ENCODE peak calls at places on chromosome 9, in five cellular contexts. One of them, this sample, is unnamed.

GRCh38 chr9:7144265-7145046 is 386.7 kb downstream of the KDM4C start:
- DNase-seq in brain microvascular endothelial cell: no peak
- DNase-seq in A673: no peak
- DNase-seq in IMR-90: no peak
- DNase-seq in CD4-positive, alpha-beta T cell: no peak
- DNase-seq in this sample: no peak

GRCh38 chr9:76353280-76353679 is 40.9 kb downstream of the RFK start:
- DNase-seq in brain microvascular endothelial cell: no peak
- DNase-seq in A673: no peak
- DNase-seq in IMR-90: no peak
- DNase-seq in CD4-positive, alpha-beta T cell: no peak
- DNase-seq in this sample: no peak

GRCh38 chr9:38331141-38331540 is 61.4 kb upstream of the ALDH1B1 start:
- DNase-seq in brain microvascular endothelial cell: no peak
- DNase-seq in A673: no peak
- DNase-seq in IMR-90: no peak
- DNase-seq in CD4-positive, alpha-beta T cell: no peak
- DNase-seq in this sample: no peak

GRCh38 chr9:110125207-110125751 is 82.7 kb downstream of the C9orf152 start:
- DNase-seq in brain microvascular endothelial cell: peak
- DNase-seq in A673: no peak
- DNase-seq in IMR-90: peak
- DNase-seq in CD4-positive, alpha-beta T cell: no peak
- DNase-seq in this sample: peak

GRCh38 chr9:130977811-130978221 is 31.2 kb upstream of the LAMC3 start:
- DNase-seq in brain microvascular endothelial cell: no peak
- DNase-seq in A673: no peak
- DNase-seq in IMR-90: no peak
- DNase-seq in CD4-positive, alpha-beta T cell: no peak
- DNase-seq in this sample: no peak

GRCh38 chr9:93595461-93595860 is 19.1 kb downstream of the PHF2 start:
- DNase-seq in brain microvascular endothelial cell: no peak
- DNase-seq in A673: no peak
- DNase-seq in IMR-90: no peak
- DNase-seq in CD4-positive, alpha-beta T cell: no peak
- DNase-seq in this sample: no peak

GRCh38 chr9:94869415-94869838 is 142.9 kb downstream of the AOPEP start:
- DNase-seq in brain microvascular endothelial cell: peak
- DNase-seq in A673: no peak
- DNase-seq in IMR-90: peak
- DNase-seq in CD4-positive, alpha-beta T cell: no peak
- DNase-seq in this sample: no peak

GRCh38 chr9:129704797-129705196 is 39.4 kb downstream of the PRRX2 start:
- DNase-seq in brain microvascular endothelial cell: no peak
- DNase-seq in A673: peak
- DNase-seq in IMR-90: no peak
- DNase-seq in CD4-positive, alpha-beta T cell: no peak
- DNase-seq in this sample: no peak

GRCh38 chr9:97292200-97292599 is 15.3 kb upstream of the CCDC180 start:
- DNase-seq in brain microvascular endothelial cell: no peak
- DNase-seq in A673: no peak
- DNase-seq in IMR-90: no peak
- DNase-seq in CD4-positive, alpha-beta T cell: no peak
- DNase-seq in this sample: no peak

GRCh38 chr9:15403155-15403554 is 19.5 kb upstream of the SNAPC3 start:
- DNase-seq in brain microvascular endothelial cell: no peak
- DNase-seq in A673: peak
- DNase-seq in IMR-90: no peak
- DNase-seq in CD4-positive, alpha-beta T cell: no peak
- DNase-seq in this sample: no peak

GRCh38 chr9:129748249-129748648 is 4.6 kb downstream of the PTGES start:
- DNase-seq in brain microvascular endothelial cell: no peak
- DNase-seq in A673: no peak
- DNase-seq in IMR-90: peak
- DNase-seq in CD4-positive, alpha-beta T cell: no peak
- DNase-seq in this sample: no peak

GRCh38 chr9:4197548-4197947 is 102.3 kb downstream of the GLIS3 start:
- DNase-seq in brain microvascular endothelial cell: no peak
- DNase-seq in A673: peak
- DNase-seq in IMR-90: no peak
- DNase-seq in CD4-positive, alpha-beta T cell: no peak
- DNase-seq in this sample: no peak

GRCh38 chr9:98201749-98202148 is 9.3 kb upstream of the CORO2A start:
- DNase-seq in brain microvascular endothelial cell: no peak
- DNase-seq in A673: no peak
- DNase-seq in IMR-90: no peak
- DNase-seq in CD4-positive, alpha-beta T cell: no peak
- DNase-seq in this sample: no peak

GRCh38 chr9:90933468-90933867 is 131.8 kb downstream of the SYK start:
- DNase-seq in brain microvascular endothelial cell: no peak
- DNase-seq in A673: no peak
- DNase-seq in IMR-90: no peak
- DNase-seq in CD4-positive, alpha-beta T cell: no peak
- DNase-seq in this sample: no peak

GRCh38 chr9:21056931-21057330 is 20.8 kb downstream of the IFNB1 start:
- DNase-seq in brain microvascular endothelial cell: peak
- DNase-seq in A673: peak
- DNase-seq in IMR-90: peak
- DNase-seq in CD4-positive, alpha-beta T cell: no peak
- DNase-seq in this sample: no peak

GRCh38 chr9:25260056-25260455 is 418.2 kb downstream of the TUSC1 start:
- DNase-seq in brain microvascular endothelial cell: no peak
- DNase-seq in A673: no peak
- DNase-seq in IMR-90: no peak
- DNase-seq in CD4-positive, alpha-beta T cell: no peak
- DNase-seq in this sample: no peak

GRCh38 chr9:114016629-114017423 is 61.3 kb downstream of the AMBP start:
- DNase-seq in brain microvascular endothelial cell: no peak
- DNase-seq in A673: no peak
- DNase-seq in IMR-90: no peak
- DNase-seq in CD4-positive, alpha-beta T cell: no peak
- DNase-seq in this sample: no peak

GRCh38 chr9:19127881-19128719 is 808 bp upstream of the PLIN2 start:
- DNase-seq in brain microvascular endothelial cell: peak
- DNase-seq in A673: no peak
- DNase-seq in IMR-90: no peak
- DNase-seq in CD4-positive, alpha-beta T cell: peak
- DNase-seq in this sample: peak

GRCh38 chr9:104906441-104907277 is 21.3 kb downstream of the ABCA1 start:
- DNase-seq in brain microvascular endothelial cell: peak
- DNase-seq in A673: no peak
- DNase-seq in IMR-90: peak
- DNase-seq in CD4-positive, alpha-beta T cell: no peak
- DNase-seq in this sample: no peak

GRCh38 chr9:124776952-124777645 is at the start of gene OLFML2A:
- DNase-seq in brain microvascular endothelial cell: no peak
- DNase-seq in A673: peak
- DNase-seq in IMR-90: no peak
- DNase-seq in CD4-positive, alpha-beta T cell: no peak
- DNase-seq in this sample: no peak

GRCh38 chr9:103304797-103305196 is 309.7 kb downstream of the CYLC2 start:
- DNase-seq in brain microvascular endothelial cell: no peak
- DNase-seq in A673: no peak
- DNase-seq in IMR-90: no peak
- DNase-seq in CD4-positive, alpha-beta T cell: no peak
- DNase-seq in this sample: no peak

GRCh38 chr9:26947736-26948135 is 694 bp upstream of the PLAA start:
- DNase-seq in brain microvascular endothelial cell: no peak
- DNase-seq in A673: no peak
- DNase-seq in IMR-90: no peak
- DNase-seq in CD4-positive, alpha-beta T cell: no peak
- DNase-seq in this sample: no peak

GRCh38 chr9:35001803-35002502 is 12.4 kb downstream of the DNAJB5 start:
- DNase-seq in brain microvascular endothelial cell: no peak
- DNase-seq in A673: no peak
- DNase-seq in IMR-90: peak
- DNase-seq in CD4-positive, alpha-beta T cell: no peak
- DNase-seq in this sample: no peak

GRCh38 chr9:19465571-19466267 is 56.9 kb downstream of the ACER2 start:
- DNase-seq in brain microvascular endothelial cell: no peak
- DNase-seq in A673: no peak
- DNase-seq in IMR-90: no peak
- DNase-seq in CD4-positive, alpha-beta T cell: no peak
- DNase-seq in this sample: no peak

GRCh38 chr9:114424126-114424525 is 36.3 kb upstream of the AKNA start:
- DNase-seq in brain microvascular endothelial cell: no peak
- DNase-seq in A673: no peak
- DNase-seq in IMR-90: no peak
- DNase-seq in CD4-positive, alpha-beta T cell: no peak
- DNase-seq in this sample: no peak

GRCh38 chr9:582775-583174 is 258.7 kb upstream of the DMRT1 start:
- DNase-seq in brain microvascular endothelial cell: no peak
- DNase-seq in A673: no peak
- DNase-seq in IMR-90: no peak
- DNase-seq in CD4-positive, alpha-beta T cell: no peak
- DNase-seq in this sample: no peak

GRCh38 chr9:580652-581342 is 260.7 kb upstream of the DMRT1 start:
- DNase-seq in brain microvascular endothelial cell: no peak
- DNase-seq in A673: no peak
- DNase-seq in IMR-90: no peak
- DNase-seq in CD4-positive, alpha-beta T cell: no peak
- DNase-seq in this sample: no peak

GRCh38 chr9:581673-582497 is 259.6 kb upstream of the DMRT1 start:
- DNase-seq in brain microvascular endothelial cell: no peak
- DNase-seq in A673: no peak
- DNase-seq in IMR-90: no peak
- DNase-seq in CD4-positive, alpha-beta T cell: no peak
- DNase-seq in this sample: peak
- TF ChIP-seq CTCF in brain microvascular endothelial cell: peak
- TF ChIP-seq CTCF in A673: no peak
- TF ChIP-seq CTCF in IMR-90: peak
- TF ChIP-seq CTCF in CD4-positive, alpha-beta T cell: no peak
- TF ChIP-seq CTCF in this sample: peak

DNA sequence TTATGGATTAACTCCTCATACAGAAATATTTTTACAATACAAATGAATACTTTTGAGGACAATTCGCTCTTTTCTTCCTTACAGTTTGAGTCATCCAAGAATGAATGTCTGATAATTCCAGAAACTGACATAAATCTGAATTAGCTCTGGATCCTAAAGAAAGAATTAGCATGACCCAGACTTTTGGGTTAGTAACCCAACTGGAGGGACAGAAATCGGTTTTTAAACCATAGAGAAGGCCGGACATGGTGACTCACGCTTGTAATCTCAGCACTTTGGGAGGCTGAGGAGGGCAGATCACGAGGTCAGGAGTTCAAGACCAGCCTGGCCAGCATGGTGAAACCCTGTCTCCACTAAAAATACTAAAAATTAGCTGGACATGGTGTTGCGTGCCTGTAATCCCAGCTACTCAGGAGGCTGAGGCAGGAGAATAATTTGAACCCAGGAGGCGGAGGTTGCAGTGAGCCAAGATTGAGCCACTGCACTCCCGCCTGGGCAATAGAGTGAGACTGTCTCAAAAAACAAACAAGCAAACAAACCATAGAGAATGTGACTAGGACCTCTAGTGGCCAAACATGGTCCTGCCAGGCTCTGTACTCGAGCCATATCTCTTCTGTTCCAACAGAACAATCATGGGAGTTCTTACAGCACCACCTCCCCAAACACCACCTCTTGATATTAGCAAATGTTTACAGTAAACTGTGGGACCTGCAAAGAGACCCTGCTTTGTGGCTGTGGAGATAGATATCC is 44.8 kb downstream of the LURAP1L start:
- DNase-seq in brain microvascular endothelial cell: no peak
- DNase-seq in A673: peak
- DNase-seq in IMR-90: no peak
- DNase-seq in CD4-positive, alpha-beta T cell: no peak
- DNase-seq in this sample: no peak
- TF ChIP-seq CTCF in brain microvascular endothelial cell: peak
- TF ChIP-seq CTCF in A673: peak
- TF ChIP-seq CTCF in IMR-90: peak
- TF ChIP-seq CTCF in CD4-positive, alpha-beta T cell: no peak
- TF ChIP-seq CTCF in this sample: peak

GRCh38 chr9:116589392-116590354 is 97.4 kb upstream of the TRIM32 start:
- DNase-seq in brain microvascular endothelial cell: peak
- DNase-seq in A673: peak
- DNase-seq in IMR-90: peak
- DNase-seq in CD4-positive, alpha-beta T cell: no peak
- DNase-seq in this sample: no peak
- TF ChIP-seq CTCF in brain microvascular endothelial cell: peak
- TF ChIP-seq CTCF in A673: peak
- TF ChIP-seq CTCF in IMR-90: peak
- TF ChIP-seq CTCF in CD4-positive, alpha-beta T cell: no peak
- TF ChIP-seq CTCF in this sample: peak

GRCh38 chr9:121171236-121171635 is 30.4 kb downstream of the RAB14 start:
- DNase-seq in brain microvascular endothelial cell: no peak
- DNase-seq in A673: no peak
- DNase-seq in IMR-90: no peak
- DNase-seq in CD4-positive, alpha-beta T cell: no peak
- DNase-seq in this sample: no peak

GRCh38 chr9:121173501-121173900 is 28.2 kb downstream of the RAB14 start:
- DNase-seq in brain microvascular endothelial cell: no peak
- DNase-seq in A673: no peak
- DNase-seq in IMR-90: peak
- DNase-seq in CD4-positive, alpha-beta T cell: no peak
- DNase-seq in this sample: no peak

GRCh38 chr9:121168052-121168451 is 33.6 kb downstream of the RAB14 start:
- DNase-seq in brain microvascular endothelial cell: no peak
- DNase-seq in A673: no peak
- DNase-seq in IMR-90: no peak
- DNase-seq in CD4-positive, alpha-beta T cell: no peak
- DNase-seq in this sample: no peak

GRCh38 chr9:121172726-121173487 is 28.8 kb downstream of the RAB14 start:
- DNase-seq in brain microvascular endothelial cell: no peak
- DNase-seq in A673: no peak
- DNase-seq in IMR-90: peak
- DNase-seq in CD4-positive, alpha-beta T cell: no peak
- DNase-seq in this sample: no peak

GRCh38 chr9:121169094-121169601 is 32.5 kb downstream of the RAB14 start:
- DNase-seq in brain microvascular endothelial cell: peak
- DNase-seq in A673: peak
- DNase-seq in IMR-90: no peak
- DNase-seq in CD4-positive, alpha-beta T cell: peak
- DNase-seq in this sample: no peak
- TF ChIP-seq CTCF in brain microvascular endothelial cell: peak
- TF ChIP-seq CTCF in A673: peak
- TF ChIP-seq CTCF in IMR-90: peak
- TF ChIP-seq CTCF in CD4-positive, alpha-beta T cell: peak
- TF ChIP-seq CTCF in this sample: peak

This sample was measured in progenitor cell of endocrine pancreas.